ENCODE peak calls at places on chromosomes 1 and 21, in six cellular contexts. B, I, H, K, W and X are unnamed samples.

GRCh38 chr1:18018381-18018780 is 89.2 kb upstream of the IGSF21 start:
- DNase-seq in B (no peak), I (no peak), H (no peak), K (no peak), W (no peak), X (no peak)

GRCh38 chr1:93446837-93447451 is 974 bp upstream of the FNBP1L start:
- DNase-seq in B (peak; percentile 80), I (no peak), H (peak; percentile 71), K (no peak), W (peak; percentile 10), X (no peak)

GRCh38 chr1:20125091-20125490 is 5.8 kb upstream of the PLA2G2D start:
- DNase-seq in B (no peak), I (no peak), H (peak; percentile 19), K (no peak), W (no peak), X (no peak)

GRCh38 chr1:21347072-21347581 is 56.9 kb upstream of the ECE1 start:
- DNase-seq in B (no peak), I (no peak), H (no peak), K (no peak), W (no peak), X (no peak)

GRCh38 chr1:151568626-151569088 is 28.5 kb downstream of the TUFT1 start:
- DNase-seq in B (no peak), I (no peak), H (no peak), K (no peak), W (no peak), X (no peak)

GRCh38 chr1:57094749-57095148 is 128.9 kb upstream of the C8B start:
- DNase-seq in B (no peak), I (no peak), H (no peak), K (no peak), W (no peak), X (no peak)

GRCh38 chr1:65065535-65066378 is 82.2 kb upstream of the AK4 start:
- DNase-seq in B (peak; percentile 70), I (no peak), H (no peak), K (no peak), W (no peak), X (no peak)

GRCh38 chr1:94063379-94063778 is 57.6 kb downstream of the ABCA4 start:
- DNase-seq in B (peak; percentile 69), I (no peak), H (peak; percentile 84), K (no peak), W (peak; percentile 72), X (no peak)

GRCh38 chr1:42145190-42145716 is 8.0 kb upstream of the GUCA2B start:
- DNase-seq in B (no peak), I (no peak), H (peak; percentile 34), K (no peak), W (no peak), X (no peak)

GRCh38 chr1:36625959-36626337 is 143.2 kb upstream of the CSF3R start:
- DNase-seq in B (no peak), I (no peak), H (no peak), K (no peak), W (no peak), X (no peak)

GRCh38 chr1:172909606-172910326 is 141.0 kb downstream of the TNFSF18 start:
- DNase-seq in B (no peak), I (no peak), H (no peak), K (peak; percentile 82), W (peak; percentile 85), X (peak; percentile 93)

GRCh38 chr21:23853796-23854379 is 1753.4 kb downstream of the MRPL39 start:
- DNase-seq in B (no peak), I (no peak), H (no peak), K (no peak), W (peak; percentile 44), X (no peak)
- TF ChIP-seq CTCF in B (peak; percentile 42), I (peak; percentile 51), H (peak; percentile 30), K (peak; percentile 28), W (peak; percentile 27), X (peak; percentile 48)

GRCh38 chr1:40386796-40387195 is 13.3 kb downstream of the SMAP2 start:
- DNase-seq in B (no peak), I (no peak), H (no peak), K (no peak), W (no peak), X (no peak)

GRCh38 chr1:40384887-40385286 is 11.4 kb downstream of the SMAP2 start:
- DNase-seq in B (no peak), I (no peak), H (no peak), K (no peak), W (no peak), X (no peak)

GRCh38 chr1:40385437-40386310 is 12.1 kb downstream of the SMAP2 start:
- DNase-seq in B (no peak), I (peak; percentile 35), H (no peak), K (no peak), W (peak; percentile 35), X (no peak)

GRCh38 chr1:40384413-40384762 is 10.9 kb downstream of the SMAP2 start:
- DNase-seq in B (peak; percentile 57), I (no peak), H (no peak), K (no peak), W (no peak), X (no peak)

GRCh38 chr1:40386311-40386778 is 12.8 kb downstream of the SMAP2 start:
- DNase-seq in B (no peak), I (no peak), H (no peak), K (no peak), W (no peak), X (no peak)
- H3K4me3 ChIP-seq in B (no peak overlapping the region), I (no peak overlapping the region), H (no peak overlapping the region), K (no peak overlapping the region), W (no peak overlapping the region), X (no peak overlapping the region)

GRCh38 chr1:179026813-179027664 is 1.3 kb downstream of the FAM20B start:
- DNase-seq in B (no peak), I (no peak), H (no peak), K (no peak), W (no peak), X (no peak)
- TF ChIP-seq CTCF in B (no peak), I (no peak), H (no peak), K (no peak), W (no peak), X (no peak)

GRCh38 chr21:45983981-45984551 is 2.5 kb downstream of the COL6A1 start:
- DNase-seq in B (no peak), I (no peak), H (peak; percentile 92), K (no peak), W (no peak), X (no peak)
- H3K4me3 ChIP-seq in B (no peak overlapping the region), I (no peak overlapping the region), H (peak overlapping the region; percentile 99), K (no peak overlapping the region), W (peak overlapping the region; percentile 87), X (no peak overlapping the region)

DNA sequence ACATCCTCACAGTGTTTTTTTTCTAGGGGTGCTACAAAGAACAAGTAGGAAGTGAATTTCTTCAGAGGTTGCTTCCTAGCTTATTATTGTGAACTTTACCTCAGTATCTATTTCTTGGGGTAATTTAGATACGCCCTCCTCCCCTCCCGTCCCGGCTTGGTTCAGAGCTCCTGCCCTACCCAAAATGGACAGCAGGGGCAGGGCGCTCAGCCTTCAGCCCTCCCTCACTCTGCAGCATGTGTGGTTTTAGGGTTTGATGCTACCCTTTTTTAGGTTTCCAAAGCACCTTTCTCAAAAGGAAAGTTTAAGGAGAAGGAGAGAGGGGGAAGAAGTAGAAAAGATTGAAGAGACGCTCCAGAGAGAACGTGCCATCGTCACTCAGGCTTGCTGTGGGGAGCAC is 16.9 kb upstream of the POGK start:
- DNase-seq in B (no peak), I (no peak), H (no peak), K (no peak), W (no peak), X (no peak)
- TF ChIP-seq CTCF in B (no peak), I (peak; percentile 52), H (no peak), K (no peak), W (peak; percentile 45), X (no peak)